ENCODE peak calls at places on chromosome 1, in eight cellular contexts. W is esophagus muscularis mucosa, V is H1, Y is HepG2, T is suprapubic skin, B is upper lobe of left lung, Q is transverse colon, U is stomach. N is an unnamed sample.

GRCh38 chr1:212610575-212610967 is 2.0 kb downstream of the ATF3 start:
- DNase-seq in Y (no peak), Q (no peak), W (no peak), V (no peak), U (no peak), B (no peak), T (no peak), N (no peak)

GRCh38 chr1:116710326-116711060 is 43.0 kb upstream of the IGSF3 start:
- DNase-seq in Q (no peak), B (no peak), Y (no peak), W (no peak), T (no peak), V (no peak), U (no peak), N (no peak)

GRCh38 chr1:207017615-207018559 is 14.7 kb downstream of the C1orf116 start:
- DNase-seq in W (peak), Y (no peak), V (no peak), U (peak), B (no peak), Q (no peak), T (no peak), N (no peak)

GRCh38 chr1:36206323-36206858 is 17.9 kb upstream of the THRAP3 start:
- DNase-seq in W (no peak), Q (no peak), B (no peak), Y (no peak), T (no peak), U (no peak), V (no peak), N (no peak)

GRCh38 chr1:225572422-225572821 is 80.5 kb downstream of the ENAH start:
- DNase-seq in U (no peak), Y (no peak), V (no peak), B (no peak), Q (no peak), T (no peak), W (no peak), N (no peak)

GRCh38 chr1:94925561-94926364 is 1.1 kb downstream of the CNN3 start:
- DNase-seq in U (peak), Q (peak), Y (peak), V (peak), B (peak), T (peak), W (peak), N (peak)

GRCh38 chr1:205066221-205066818 is 17.9 kb downstream of the TMEM81 start:
- DNase-seq in Y (no peak), Q (no peak), V (no peak), T (peak), U (no peak), B (no peak), W (no peak), N (peak)

GRCh38 chr1:108009603-108010195 is 44.7 kb upstream of the VAV3 start:
- DNase-seq in V (no peak), W (no peak), U (no peak), T (no peak), B (no peak), Y (no peak), Q (no peak), N (no peak)

GRCh38 chr1:202010042-202011015 is at the start of gene ELF3:
- DNase-seq in T (no peak), U (peak), B (peak), W (no peak), V (peak), Y (peak), Q (peak), N (no peak)
- TF ChIP-seq POLR2AphosphoS5 in T (no peak), U (peak), B (peak), W (no peak), V (peak), Y (peak), Q (peak), N (no peak)

GRCh38 chr1:243254233-243254926 is 701 bp downstream of the CEP170 start:
- DNase-seq in B (peak), U (peak), V (peak), Y (peak), W (peak), Q (peak), T (peak), N (peak)

GRCh38 chr1:243251544-243251943 is 3.5 kb downstream of the CEP170 start:
- DNase-seq in V (no peak), W (no peak), T (no peak), Q (no peak), Y (no peak), U (no peak), B (no peak), N (no peak)

GRCh38 chr1:243254927-243255790 is at the start of gene CEP170:
- DNase-seq in B (peak), Q (peak), W (peak), Y (peak), U (peak), T (peak), V (peak), N (peak)

GRCh38 chr1:243253927-243254232 is 1.2 kb downstream of the CEP170 start:
- DNase-seq in Q (no peak), W (no peak), Y (peak), U (no peak), B (no peak), T (no peak), V (no peak), N (no peak)

GRCh38 chr1:243253211-243253926 is 1.7 kb downstream of the CEP170 start:
- DNase-seq in Y (peak), V (no peak), W (no peak), B (no peak), T (no peak), Q (no peak), U (no peak), N (no peak)
- TF ChIP-seq POLR2AphosphoS5 in Y (no peak), V (no peak), W (no peak), B (no peak), T (no peak), Q (no peak), U (no peak), N (no peak)

GRCh38 chr1:198297281-198297680 is 140.5 kb downstream of the NEK7 start:
- DNase-seq in T (no peak), Y (no peak), W (no peak), U (no peak), V (no peak), B (no peak), Q (no peak), N (no peak)
- TF ChIP-seq POLR2AphosphoS5 in T (no peak), Y (no peak), W (no peak), U (no peak), V (no peak), B (no peak), Q (no peak), N (no peak)

GRCh38 chr1:20788489-20788795 is 1.3 kb upstream of the HP1BP3 start:
- DNase-seq in W (peak), U (no peak), V (no peak), T (no peak), Y (no peak), Q (no peak), B (no peak), N (no peak)

GRCh38 chr1:20786310-20787099 is 602 bp downstream of the HP1BP3 start:
- DNase-seq in Q (peak), B (peak), U (peak), W (peak), Y (peak), V (peak), T (peak), N (peak)

GRCh38 chr1:20787100-20787774 is at the start of gene HP1BP3:
- DNase-seq in B (peak), T (no peak), W (peak), V (peak), U (peak), Y (peak), Q (peak), N (peak)

GRCh38 chr1:20785907-20786309 is 1.2 kb downstream of the HP1BP3 start:
- DNase-seq in U (no peak), Y (peak), V (no peak), B (no peak), W (peak), Q (no peak), T (no peak), N (no peak)

DNA sequence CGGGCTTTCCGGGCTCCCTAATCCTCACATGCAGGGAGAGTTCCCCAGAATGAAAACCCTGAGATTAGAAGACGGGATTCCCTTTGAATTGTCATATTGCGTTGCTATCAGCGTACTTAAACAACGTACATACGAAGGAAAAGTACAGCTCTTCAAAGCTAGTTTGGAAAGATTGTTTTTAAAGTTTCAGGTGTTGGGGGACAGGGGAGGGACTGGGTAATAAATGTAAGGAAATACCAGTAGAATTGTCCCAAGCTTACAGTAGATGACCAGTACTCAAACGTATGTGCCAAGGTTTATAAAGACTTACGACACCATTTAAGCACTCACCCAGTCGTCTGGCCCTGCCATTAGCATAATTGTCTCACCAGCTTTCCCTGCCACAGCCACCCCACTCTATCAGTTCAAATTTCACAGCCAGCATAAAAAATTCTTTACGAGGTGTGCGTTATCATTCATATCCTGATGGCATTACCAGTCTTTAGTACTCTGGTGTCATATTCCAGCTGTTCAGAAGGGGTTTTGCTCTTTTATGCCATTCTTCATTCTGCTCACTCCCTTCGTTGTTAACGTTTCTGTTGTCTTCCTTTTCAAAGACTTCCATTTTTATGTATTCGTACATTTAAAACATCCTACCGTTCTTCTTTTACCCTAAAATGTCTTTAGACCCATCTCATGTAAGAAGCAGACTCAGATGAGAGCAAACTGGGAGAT is 825 bp upstream of the HP1BP3 start:
- DNase-seq in B (no peak), U (no peak), T (no peak), Y (peak), Q (peak), W (peak), V (no peak), N (no peak)
- TF ChIP-seq POLR2AphosphoS5 in B (no peak), U (no peak), T (no peak), Y (no peak), Q (no peak), W (no peak), V (no peak), N (no peak)

GRCh38 chr1:167546935-167547334 is 6.6 kb downstream of the CREG1 start:
- DNase-seq in T (no peak), W (no peak), B (no peak), Q (no peak), V (no peak), U (no peak), Y (no peak), N (no peak)

GRCh38 chr1:167543566-167543965 is 10.0 kb downstream of the CREG1 start:
- DNase-seq in Q (no peak), T (no peak), B (no peak), W (no peak), Y (no peak), V (no peak), U (no peak), N (no peak)

GRCh38 chr1:167542109-167543032 is 11.2 kb downstream of the CREG1 start:
- DNase-seq in V (no peak), Q (no peak), B (no peak), U (no peak), Y (peak), T (no peak), W (no peak), N (no peak)

GRCh38 chr1:167545349-167545748 is 8.2 kb downstream of the CREG1 start:
- DNase-seq in U (no peak), Y (no peak), V (no peak), T (no peak), W (no peak), B (no peak), Q (no peak), N (no peak)

GRCh38 chr1:167544447-167544846 is 9.1 kb downstream of the CREG1 start:
- DNase-seq in Q (peak), B (no peak), W (no peak), U (peak), V (no peak), Y (no peak), T (no peak), N (no peak)
- TF ChIP-seq POLR2AphosphoS5 in Q (no peak), B (no peak), W (no peak), U (no peak), V (no peak), Y (no peak), T (peak), N (no peak)